ENCODE peak calls at places on chromosomes 2 and 18, in nine cellular contexts. M is astrocyte, S is tibial artery, Y is neural progenitor cell, V is body of pancreas, F is AG04449, I is pancreas, O is left ventricle myocardium inferior, G is lower leg skin. B is an unnamed sample.

GRCh38 chr2:123500988-123501387 is 524.1 kb upstream of the CNTNAP5 start:
- DNase-seq in M (no peak), S (no peak), Y (no peak), V (no peak), F (no peak), I (no peak), O (no peak), G (no peak), B (no peak)

GRCh38 chr2:205679410-205680009 is 2.8 kb upstream of the NRP2 start:
- DNase-seq in M (no peak), S (no peak), Y (no peak), V (no peak), F (no peak), I (no peak), O (no peak), G (no peak), B (no peak)

GRCh38 chr18:55320399-55321255 is 267.4 kb downstream of the TCF4 start:
- DNase-seq in M (peak), S (no peak), Y (no peak), V (no peak), F (no peak), I (no peak), O (no peak), G (no peak), B (no peak)

GRCh38 chr2:161008311-161008710 is 151.9 kb upstream of the TANK start:
- DNase-seq in M (no peak), S (no peak), Y (no peak), V (no peak), F (no peak), I (no peak), O (no peak), G (no peak), B (no peak)

GRCh38 chr2:198337368-198337767 is 533.0 kb downstream of the PLCL1 start:
- DNase-seq in M (no peak), S (no peak), Y (peak), V (no peak), F (no peak), I (no peak), O (no peak), G (no peak), B (no peak)

GRCh38 chr18:23735021-23735464 is 45.8 kb downstream of the LAMA3 start:
- DNase-seq in M (peak), S (no peak), Y (no peak), V (no peak), F (no peak), I (no peak), O (no peak), G (no peak), B (peak)

GRCh38 chr2:102143450-102143985 is 972 bp downstream of the IL1R1 start:
- DNase-seq in M (no peak), S (no peak), Y (no peak), V (no peak), F (no peak), I (no peak), O (no peak), G (peak), B (peak)

GRCh38 chr2:26941486-26941885 is 29.0 kb upstream of the MAPRE3 start:
- DNase-seq in M (no peak), S (no peak), Y (no peak), V (no peak), F (no peak), I (no peak), O (no peak), G (no peak), B (no peak)

GRCh38 chr2:187654535-187654934 is 100.3 kb upstream of the TFPI start:
- DNase-seq in M (no peak), S (no peak), Y (no peak), V (no peak), F (no peak), I (no peak), O (peak), G (no peak), B (no peak)

GRCh38 chr2:113200236-113200635 is 26.5 kb downstream of the PSD4 start:
- DNase-seq in M (no peak), S (no peak), Y (peak), V (no peak), F (no peak), I (no peak), O (no peak), G (no peak), B (no peak)

GRCh38 chr2:197453123-197453913 is at the start of gene COQ10B:
- DNase-seq in M (peak), S (peak), Y (peak), V (peak), F (peak), I (peak), O (peak), G (peak), B (peak)

GRCh38 chr2:137202310-137202709 is 437.0 kb downstream of the THSD7B start:
- DNase-seq in M (no peak), S (no peak), Y (no peak), V (no peak), F (no peak), I (no peak), O (no peak), G (no peak), B (no peak)
- TF ChIP-seq CTCF in M (no peak), S (no peak), Y (no peak), V (no peak), F (no peak), I (no peak), O (no peak), G (no peak), B (no peak)

GRCh38 chr2:95346738-95347671 is 49.9 kb downstream of the KCNIP3 start:
- DNase-seq in M (no peak), S (no peak), Y (peak), V (no peak), F (no peak), I (no peak), O (peak), G (no peak), B (peak)
- H3K4me3 ChIP-seq in M (peak), S (peak), Y (peak), V (no peak), F (peak), I (peak), O (peak), G (peak), B (peak)

DNA sequence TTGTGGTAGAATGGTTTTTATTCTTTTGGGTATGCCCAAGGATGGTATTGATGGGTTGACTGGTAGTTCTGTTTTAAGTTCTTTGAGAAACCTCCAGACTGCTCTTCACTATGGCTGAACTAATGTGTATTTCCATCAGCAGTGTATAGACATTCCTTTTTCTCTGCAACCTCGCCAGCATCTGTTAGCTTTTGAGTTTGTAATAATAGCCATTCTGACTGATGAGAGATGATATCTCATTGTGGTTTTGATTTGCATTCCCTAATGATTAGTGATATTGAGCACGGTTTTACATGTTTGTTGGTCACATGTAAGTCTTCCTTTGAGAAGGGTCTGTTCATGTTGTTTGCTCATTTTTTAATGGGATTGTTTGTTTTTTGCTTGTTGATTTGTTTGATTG is 1348.7 kb upstream of the NXPH2 start:
- DNase-seq in M (peak), S (no peak), Y (no peak), V (no peak), F (no peak), I (no peak), O (no peak), G (no peak), B (no peak)
- TF ChIP-seq CTCF in M (no peak), S (no peak), Y (no peak), V (no peak), F (no peak), I (no peak), O (no peak), G (no peak), B (no peak)

GRCh38 chr2:188965147-188965546 is 9.0 kb upstream of the COL3A1 start:
- DNase-seq in M (peak), S (no peak), Y (no peak), V (no peak), F (no peak), I (no peak), O (no peak), G (no peak), B (peak)

GRCh38 chr2:188965554-188965953 is 8.6 kb upstream of the COL3A1 start:
- DNase-seq in M (no peak), S (no peak), Y (no peak), V (no peak), F (no peak), I (no peak), O (no peak), G (no peak), B (no peak)

GRCh38 chr2:188966079-188966571 is 8.0 kb upstream of the COL3A1 start:
- DNase-seq in M (peak), S (no peak), Y (no peak), V (no peak), F (no peak), I (no peak), O (no peak), G (no peak), B (no peak)

GRCh38 chr2:188966728-188967127 is 7.4 kb upstream of the COL3A1 start:
- DNase-seq in M (no peak), S (no peak), Y (no peak), V (no peak), F (no peak), I (no peak), O (no peak), G (no peak), B (peak)

DNA sequence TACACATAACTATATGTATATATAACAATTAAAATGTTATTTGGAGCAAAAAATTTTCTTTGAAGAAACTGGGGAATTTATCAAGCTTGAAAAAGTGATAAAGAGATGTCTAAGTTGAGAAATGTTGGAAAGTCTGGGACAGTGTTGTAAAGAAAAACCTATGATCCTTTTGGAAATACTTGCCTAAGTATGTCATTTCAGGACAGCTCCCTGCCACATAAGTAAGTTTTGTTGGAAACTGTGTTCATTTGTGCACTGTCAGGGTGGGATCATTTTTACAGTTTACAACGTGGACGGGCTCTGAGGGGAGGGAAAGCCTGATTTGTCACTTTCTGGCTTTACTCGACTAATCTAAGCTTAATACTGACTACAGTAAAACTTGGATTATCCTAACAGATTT is 10.4 kb upstream of the COL3A1 start:
- DNase-seq in M (no peak), S (no peak), Y (no peak), V (no peak), F (no peak), I (no peak), O (no peak), G (no peak), B (peak)
- H3K4me3 ChIP-seq in M (no peak), S (no peak), Y (no peak), V (no peak), F (no peak), I (no peak), O (no peak), G (no peak), B (no peak)

GRCh38 chr18:57353940-57354461 is 1.6 kb downstream of the ST8SIA3 start:
- DNase-seq in M (peak), S (no peak), Y (peak), V (peak), F (no peak), I (peak), O (peak), G (no peak), B (peak)
- TF ChIP-seq CTCF in M (no peak), S (no peak), Y (no peak), V (no peak), F (no peak), I (no peak), O (no peak), G (no peak), B (no peak)

GRCh38 chr2:227862741-227863588 is 8.5 kb upstream of the DAW1 start:
- DNase-seq in M (peak), S (peak), Y (no peak), V (no peak), F (peak), I (no peak), O (no peak), G (peak), B (peak)
- H3K4me3 ChIP-seq in M (peak), S (no peak), Y (no peak), V (no peak), F (no peak), I (no peak), O (no peak), G (no peak), B (no peak)

GRCh38 chr18:62566818-62567217 is 44.0 kb downstream of the ZCCHC2 start:
- DNase-seq in M (no peak), S (no peak), Y (no peak), V (no peak), F (no peak), I (no peak), O (no peak), G (no peak), B (no peak)

GRCh38 chr18:62571037-62571436 is 48.2 kb downstream of the ZCCHC2 start:
- DNase-seq in M (no peak), S (no peak), Y (no peak), V (no peak), F (no peak), I (no peak), O (no peak), G (no peak), B (no peak)

GRCh38 chr18:62569081-62569480 is 46.3 kb downstream of the ZCCHC2 start:
- DNase-seq in M (peak), S (no peak), Y (no peak), V (no peak), F (no peak), I (no peak), O (no peak), G (no peak), B (no peak)

GRCh38 chr18:62564044-62564443 is 41.2 kb downstream of the ZCCHC2 start:
- DNase-seq in M (no peak), S (no peak), Y (no peak), V (no peak), F (no peak), I (no peak), O (no peak), G (no peak), B (no peak)

DNA sequence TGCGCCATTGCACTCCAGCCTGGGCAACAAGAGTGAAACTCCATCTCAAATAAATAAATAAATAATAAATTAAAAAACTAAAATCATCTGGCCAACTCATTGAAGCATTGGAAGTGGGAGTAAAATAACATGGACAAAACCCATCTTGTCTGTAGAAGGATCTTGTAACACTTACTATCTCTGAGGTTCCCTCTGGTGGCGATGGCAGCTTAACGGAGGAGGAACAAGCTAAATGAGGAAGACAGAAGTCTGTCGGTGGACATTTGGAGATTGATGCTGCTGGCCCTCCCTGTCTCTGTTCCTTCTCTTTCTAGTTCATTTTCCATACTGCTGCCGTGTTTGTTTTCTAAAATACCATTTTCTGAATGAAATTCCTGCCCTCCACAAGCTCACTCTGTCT is 43.4 kb downstream of the ZCCHC2 start:
- DNase-seq in M (no peak), S (peak), Y (peak), V (no peak), F (no peak), I (no peak), O (no peak), G (peak), B (peak)
- TF ChIP-seq CTCF in M (no peak), S (peak), Y (peak), V (peak), F (peak), I (no peak), O (peak), G (no peak), B (peak)

DNA sequence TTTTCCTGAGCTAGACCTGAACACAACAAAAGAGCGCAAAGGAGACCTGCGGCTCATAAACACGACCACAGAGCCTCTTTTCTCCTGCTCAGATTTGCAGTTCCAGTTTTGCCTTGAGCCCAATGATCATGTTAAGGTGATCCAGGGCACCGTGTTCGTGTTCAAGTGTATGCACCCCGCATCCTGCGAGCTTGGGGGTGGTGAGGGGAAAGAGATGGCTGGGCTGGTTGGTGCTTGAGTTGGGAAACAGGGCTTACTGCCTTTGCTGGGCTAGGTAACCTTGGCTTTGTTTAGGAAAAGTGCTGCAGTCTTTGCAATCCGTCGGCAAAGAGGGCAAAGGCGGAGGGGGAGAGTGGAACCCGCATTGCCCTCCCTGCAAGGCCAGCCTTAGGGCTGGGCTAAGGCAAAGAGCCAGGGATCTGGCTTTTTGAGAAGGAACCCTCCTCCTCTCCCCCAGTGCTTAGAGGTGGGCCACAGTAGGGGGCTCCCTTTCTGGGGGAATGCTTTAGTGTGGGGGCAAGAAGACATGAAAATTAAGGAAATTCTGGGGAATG is 1.3 kb downstream of the HOXD10 start:
- DNase-seq in M (no peak), S (no peak), Y (no peak), V (no peak), F (no peak), I (no peak), O (no peak), G (no peak), B (no peak)
- H3K4me3 ChIP-seq in M (no peak), S (no peak), Y (no peak), V (no peak), F (no peak), I (no peak), O (no peak), G (no peak), B (no peak)